ENCODE peak calls at places on chromosomes 4 and X, in eight cellular contexts. W is HFFc6, Z is A549, O is fibroblast of villous mesenchyme, I is NB4, L is WTC11, K is heart right ventricle, G is HCT116. B is an unnamed sample.

GRCh38 chrX:6812087-6812486 is 277.2 kb upstream of the VCX3A start:
- DNase-seq in W (no peak), Z (no peak), O (no peak), I (no peak), L (no peak), K (no peak), G (no peak), B (no peak)

GRCh38 chr4:104064650-104065577 is 345.1 kb upstream of the TACR3 start:
- DNase-seq in W (no peak), Z (peak), O (peak), I (peak), L (peak), K (peak), G (peak), B (peak)

GRCh38 chr4:149716728-149717127 is 98.9 kb downstream of the IQCM start:
- DNase-seq in W (no peak), Z (no peak), O (no peak), I (no peak), L (no peak), K (no peak), G (no peak), B (no peak)

GRCh38 chr4:82744284-82744963 is 54.2 kb downstream of the SCD5 start:
- DNase-seq in W (no peak), Z (no peak), O (no peak), I (no peak), L (no peak), K (no peak), G (no peak), B (peak)

GRCh38 chrX:79182616-79183015 is 38.1 kb downstream of the GPR174 start:
- DNase-seq in W (no peak), Z (no peak), O (no peak), I (no peak), L (no peak), K (no peak), G (no peak), B (no peak)

GRCh38 chr4:179447308-179447707 is 2005.1 kb upstream of the AGA start:
- DNase-seq in W (no peak), Z (no peak), O (no peak), I (no peak), L (no peak), K (no peak), G (no peak), B (no peak)

GRCh38 chr4:181870326-181870725 is 372.9 kb upstream of the TENM3 start:
- DNase-seq in W (peak), Z (no peak), O (no peak), I (no peak), L (no peak), K (no peak), G (no peak), B (no peak)

GRCh38 chrX:5068550-5068949 is 1160.1 kb downstream of the NLGN4X start:
- DNase-seq in W (no peak), Z (no peak), O (no peak), I (no peak), L (no peak), K (no peak), G (no peak), B (no peak)

GRCh38 chrX:63747331-63747730 is 37.7 kb downstream of the ARHGEF9 start:
- DNase-seq in W (peak), Z (no peak), O (peak), I (no peak), L (no peak), K (no peak), G (no peak), B (no peak)

GRCh38 chrX:106862972-106863688 is 40.0 kb downstream of the RIPPLY1 start:
- DNase-seq in W (no peak), Z (peak), O (peak), I (peak), L (peak), K (no peak), G (peak), B (peak)

GRCh38 chrX:1894656-1895055 is 279.8 kb downstream of the ASMT start:
- DNase-seq in W (no peak), Z (no peak), O (no peak), I (no peak), L (no peak), K (no peak), G (no peak), B (no peak)

GRCh38 chr4:169335331-169335730 is 64.6 kb upstream of the SH3RF1 start:
- DNase-seq in W (peak), Z (no peak), O (peak), I (no peak), L (no peak), K (no peak), G (no peak), B (no peak)

GRCh38 chr4:39390603-39391002 is 16.1 kb upstream of the KLB start:
- DNase-seq in W (no peak), Z (no peak), O (no peak), I (no peak), L (no peak), K (no peak), G (no peak), B (no peak)

GRCh38 chr4:3246458-3247398 is 2.2 kb upstream of the MSANTD1 start:
- DNase-seq in W (no peak), Z (no peak), O (peak), I (no peak), L (no peak), K (no peak), G (no peak), B (no peak)

GRCh38 chr4:142567199-142567598 is 278.9 kb downstream of the INPP4B start:
- DNase-seq in W (no peak), Z (peak), O (no peak), I (no peak), L (peak), K (no peak), G (peak), B (peak)

GRCh38 chrX:11899091-11899490 is 141.1 kb downstream of the MSL3 start:
- DNase-seq in W (no peak), Z (peak), O (peak), I (no peak), L (no peak), K (no peak), G (no peak), B (peak)

GRCh38 chrX:139125916-139126315 is 404.6 kb upstream of the F9 start:
- DNase-seq in W (no peak), Z (no peak), O (no peak), I (no peak), L (no peak), K (no peak), G (no peak), B (no peak)

GRCh38 chr4:1713003-1713397 is 881 bp upstream of the SLBP start:
- DNase-seq in W (no peak), Z (no peak), O (no peak), I (no peak), L (peak), K (no peak), G (no peak), B (peak)

GRCh38 chr4:1608196-1608820 is 75.8 kb downstream of the FAM53A start:
- DNase-seq in W (no peak), Z (no peak), O (no peak), I (no peak), L (no peak), K (no peak), G (no peak), B (no peak)

GRCh38 chr4:67871867-67872266 is 11.9 kb downstream of the TMPRSS11D start:
- DNase-seq in W (peak), Z (peak), O (peak), I (peak), L (no peak), K (no peak), G (peak), B (no peak)

GRCh38 chrX:96721398-96721797 is 36.8 kb downstream of the DIAPH2 start:
- DNase-seq in W (no peak), Z (no peak), O (peak), I (no peak), L (no peak), K (no peak), G (no peak), B (no peak)

GRCh38 chr4:66000500-66001117 is 330.3 kb upstream of the EPHA5 start:
- DNase-seq in W (no peak), Z (no peak), O (peak), I (no peak), L (no peak), K (no peak), G (no peak), B (no peak)

GRCh38 chrX:307261-308111 is 11.1 kb downstream of the GTPBP6 start:
- DNase-seq in W (no peak), Z (no peak), O (no peak), I (no peak), L (no peak), K (no peak), G (no peak), B (no peak)

GRCh38 chrX:154855256-154855655 is 20.8 kb upstream of the SMIM9 start:
- DNase-seq in W (no peak), Z (no peak), O (no peak), I (no peak), L (no peak), K (no peak), G (no peak), B (no peak)

GRCh38 chr4:120071192-120071795 is 4.6 kb upstream of the MAD2L1 start:
- DNase-seq in W (peak), Z (peak), O (peak), I (peak), L (no peak), K (no peak), G (peak), B (peak)

GRCh38 chr4:163544407-163545038 is 50.0 kb downstream of the TMA16 start:
- DNase-seq in W (peak), Z (peak), O (peak), I (peak), L (peak), K (peak), G (no peak), B (peak)

GRCh38 chr4:16289872-16290554 is 63.7 kb upstream of the TAPT1 start:
- DNase-seq in W (peak), Z (peak), O (peak), I (peak), L (no peak), K (peak), G (peak), B (no peak)

GRCh38 chr4:126271266-126271665 is 956.5 kb downstream of the FAT4 start:
- DNase-seq in W (no peak), Z (no peak), O (peak), I (no peak), L (no peak), K (no peak), G (no peak), B (no peak)

GRCh38 chrX:38754102-38754790 is 47.0 kb upstream of the MID1IP1 start:
- DNase-seq in W (peak), Z (peak), O (peak), I (peak), L (peak), K (peak), G (peak), B (peak)

GRCh38 chr4:53068755-53069154 is 206.6 kb downstream of the RASL11B start:
- DNase-seq in W (peak), Z (no peak), O (no peak), I (no peak), L (no peak), K (no peak), G (no peak), B (no peak)

GRCh38 chr4:118280501-118281218 is 72.1 kb downstream of the PRSS12 start:
- DNase-seq in W (peak), Z (peak), O (peak), I (peak), L (peak), K (peak), G (peak), B (peak)

GRCh38 chr4:94304365-94304971 is 38.2 kb downstream of the HPGDS start:
- DNase-seq in W (no peak), Z (peak), O (peak), I (peak), L (no peak), K (no peak), G (peak), B (peak)
- TF ChIP-seq CTCF in W (peak), Z (peak), O (peak), I (peak), L (no peak), K (no peak), G (peak), B (peak)

GRCh38 chr4:44869985-44870384 is 143.6 kb upstream of the GNPDA2 start:
- DNase-seq in W (no peak), Z (no peak), O (no peak), I (no peak), L (no peak), K (no peak), G (no peak), B (no peak)

DNA sequence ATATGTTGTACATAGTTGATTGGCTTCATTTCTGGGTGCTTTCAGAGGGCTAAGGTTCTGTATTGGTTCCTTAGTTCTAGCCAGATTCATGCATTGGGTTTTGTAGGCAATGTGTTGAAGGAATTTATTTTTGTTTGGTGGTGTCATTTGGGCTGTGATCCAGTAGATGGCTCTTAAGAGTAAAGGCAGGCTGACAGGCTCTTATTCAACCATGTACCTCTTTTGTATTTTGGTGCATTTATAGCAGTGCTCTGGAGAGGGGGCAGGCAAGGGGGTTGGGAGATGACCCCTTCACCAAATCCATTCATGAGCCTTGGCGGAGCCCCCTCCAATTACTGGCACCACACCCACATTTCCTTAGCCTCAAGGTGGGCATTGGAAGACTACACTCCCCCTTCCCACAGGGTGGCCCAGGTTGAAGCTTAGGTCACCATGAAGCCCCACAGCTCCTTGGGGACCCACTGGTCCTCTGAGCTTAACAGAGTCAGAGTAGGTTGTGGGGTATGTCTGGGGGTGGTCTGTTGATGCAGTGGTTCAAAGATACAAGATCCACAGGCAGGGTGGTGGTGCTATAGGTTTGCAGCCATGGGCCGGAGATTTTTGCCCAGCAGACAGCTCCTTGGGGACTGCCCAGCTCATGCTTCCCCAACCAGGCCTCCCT is 143.0 kb upstream of the GNPDA2 start:
- DNase-seq in W (no peak), Z (no peak), O (no peak), I (peak), L (no peak), K (no peak), G (no peak), B (no peak)
- TF ChIP-seq CTCF in W (no peak), Z (no peak), O (no peak), I (peak), L (no peak), K (no peak), G (no peak), B (no peak)

GRCh38 chr4:33386761-33387160 is 2666.6 kb downstream of the PCDH7 start:
- DNase-seq in W (no peak), Z (peak), O (no peak), I (peak), L (no peak), K (no peak), G (no peak), B (no peak)
- TF ChIP-seq CTCF in W (no peak), Z (no peak), O (no peak), I (no peak), L (no peak), K (no peak), G (peak), B (no peak)

DNA sequence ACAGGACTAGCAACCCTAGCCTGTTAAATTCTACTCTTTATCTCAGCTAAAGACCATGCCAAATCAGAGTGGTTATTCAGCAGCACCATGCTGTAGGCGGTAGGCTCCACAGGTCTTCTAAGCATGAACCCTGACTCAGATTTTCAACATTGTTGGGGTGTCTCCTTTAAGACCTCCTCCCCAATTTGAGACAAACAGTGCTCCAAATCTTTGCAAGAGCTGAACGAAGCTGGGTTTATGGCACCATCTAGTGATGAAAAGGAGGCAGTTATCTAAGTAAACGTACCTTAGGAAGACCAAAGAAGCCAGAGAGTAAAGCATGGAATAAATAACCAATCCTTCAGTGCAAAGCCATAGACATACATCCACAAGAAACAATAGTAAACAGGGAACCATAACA is 334.5 kb upstream of the SLC7A11 start:
- DNase-seq in W (peak), Z (peak), O (peak), I (peak), L (no peak), K (no peak), G (peak), B (peak)
- TF ChIP-seq CTCF in W (peak), Z (peak), O (peak), I (peak), L (no peak), K (no peak), G (peak), B (peak)

GRCh38 chr4:10161840-10162239 is 45.2 kb upstream of the WDR1 start:
- DNase-seq in W (no peak), Z (no peak), O (no peak), I (no peak), L (no peak), K (no peak), G (no peak), B (no peak)

GRCh38 chr4:10161146-10161545 is 44.5 kb upstream of the WDR1 start:
- DNase-seq in W (no peak), Z (no peak), O (no peak), I (no peak), L (no peak), K (no peak), G (no peak), B (no peak)

GRCh38 chr4:10159671-10160070 is 43.1 kb upstream of the WDR1 start:
- DNase-seq in W (no peak), Z (no peak), O (no peak), I (no peak), L (no peak), K (no peak), G (no peak), B (no peak)

GRCh38 chr4:10158355-10158942 is 41.9 kb upstream of the WDR1 start:
- DNase-seq in W (no peak), Z (no peak), O (peak), I (no peak), L (no peak), K (no peak), G (no peak), B (peak)

DNA sequence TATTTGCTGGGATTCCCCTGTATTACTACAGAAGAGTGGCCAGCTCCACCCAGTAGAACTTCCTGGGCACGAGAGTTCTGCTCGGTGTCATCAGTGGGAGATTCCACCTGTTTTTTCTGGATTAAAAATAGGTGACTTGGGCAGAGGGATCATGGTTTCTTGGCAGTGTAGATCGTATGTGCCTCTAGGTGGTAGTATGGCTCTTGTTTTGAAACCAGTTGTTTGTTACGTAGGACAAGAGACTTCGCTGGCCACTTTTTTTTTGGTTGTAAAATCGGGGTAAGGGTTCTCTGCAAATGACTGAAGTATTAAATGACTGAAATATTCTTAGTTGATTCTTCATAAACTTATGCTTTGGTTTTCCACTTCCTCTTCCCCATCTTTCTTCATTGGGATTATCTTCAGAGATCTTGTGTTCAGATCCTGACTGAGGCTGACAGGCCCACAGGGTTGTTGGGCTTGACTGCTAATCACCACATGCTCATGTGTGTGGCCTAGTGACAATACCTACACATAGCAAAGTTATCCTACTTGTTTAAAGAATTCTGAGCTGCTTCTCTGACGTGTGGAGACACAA is 43.8 kb upstream of the WDR1 start:
- DNase-seq in W (peak), Z (peak), O (peak), I (peak), L (no peak), K (no peak), G (peak), B (no peak)
- TF ChIP-seq CTCF in W (peak), Z (no peak), O (peak), I (peak), L (no peak), K (no peak), G (peak), B (no peak)